ENCODE peak calls at places on chromosomes 2 and 18, in six cellular contexts. N is heart left ventricle, L is foreskin fibroblast, I is stomach, G is GM18507, U is fibroblast of pulmonary artery. Z is an unnamed sample.

GRCh38 chr18:79944746-79945117 is 6.7 kb downstream of the SLC66A2 start:
- DNase-seq in N (no peak), L (no peak), I (peak; percentile 16), G (no peak), U (no peak), Z (peak; percentile 15)

GRCh38 chr18:59742325-59743111 is 45.3 kb upstream of the CCBE1 start:
- DNase-seq in N (peak; percentile 47), L (peak; percentile 83), I (no peak), G (no peak), U (peak; percentile 37), Z (no peak)

GRCh38 chr2:44351088-44351487 is 10.2 kb downstream of the PREPL start:
- DNase-seq in N (no peak), L (peak; percentile 78), I (no peak), G (no peak), U (peak; percentile 17), Z (no peak)

GRCh38 chr18:10265560-10266235 is 188.7 kb upstream of the APCDD1 start:
- DNase-seq in N (no peak), L (peak; percentile 39), I (no peak), G (no peak), U (no peak), Z (no peak)

GRCh38 chr2:55097083-55097461 is 46.8 kb upstream of the RTN4 start:
- DNase-seq in N (no peak), L (peak; percentile 44), I (no peak), G (no peak), U (no peak), Z (no peak)

GRCh38 chr2:207512356-207512755 is 17.4 kb upstream of the CREB1 start:
- DNase-seq in N (no peak), L (no peak), I (no peak), G (no peak), U (no peak), Z (no peak)

GRCh38 chr18:3044931-3045698 is 32.2 kb upstream of the LPIN2 start:
- DNase-seq in N (peak; percentile 37), L (no peak), I (peak; percentile 87), G (no peak), U (no peak), Z (peak; percentile 78)

GRCh38 chr2:1590611-1591460 is 153.5 kb downstream of the PXDN start:
- DNase-seq in N (no peak), L (no peak), I (no peak), G (no peak), U (peak; percentile 74), Z (no peak)

GRCh38 chr2:205471776-205472175 is 210.5 kb upstream of the NRP2 start:
- DNase-seq in N (no peak), L (no peak), I (no peak), G (no peak), U (no peak), Z (no peak)

GRCh38 chr2:24821433-24821891 is 28.2 kb downstream of the CENPO start:
- DNase-seq in N (no peak), L (no peak), I (peak; percentile 17), G (no peak), U (no peak), Z (no peak)

GRCh38 chr2:31386648-31387047 is 27.9 kb downstream of the XDH start:
- DNase-seq in N (no peak), L (peak; percentile 32), I (no peak), G (no peak), U (no peak), Z (no peak)

GRCh38 chr2:169980001-169980400 is 152.7 kb downstream of the UBR3 start:
- DNase-seq in N (no peak), L (no peak), I (no peak), G (no peak), U (peak; percentile 23), Z (no peak)

GRCh38 chr2:162840598-162841246 is 2.2 kb upstream of the KCNH7 start:
- DNase-seq in N (no peak), L (peak; percentile 11), I (peak; percentile 45), G (no peak), U (peak; percentile 87), Z (no peak)

GRCh38 chr2:229392214-229392613 is 121.1 kb upstream of the PID1 start:
- DNase-seq in N (no peak), L (peak; percentile 49), I (no peak), G (no peak), U (peak; percentile 87), Z (no peak)

GRCh38 chr2:67952066-67952465 is 110.7 kb downstream of the C1D start:
- DNase-seq in N (no peak), L (no peak), I (no peak), G (no peak), U (no peak), Z (no peak)

GRCh38 chr2:99648115-99648850 is 158.5 kb upstream of the REV1 start:
- DNase-seq in N (peak; percentile 35), L (no peak), I (no peak), G (no peak), U (no peak), Z (no peak)

GRCh38 chr2:217828336-217828735 is 174.5 kb downstream of the TNS1 start:
- DNase-seq in N (no peak), L (no peak), I (no peak), G (no peak), U (no peak), Z (no peak)

GRCh38 chr18:69205925-69206324 is 194.8 kb upstream of the DOK6 start:
- DNase-seq in N (no peak), L (no peak), I (no peak), G (no peak), U (no peak), Z (no peak)

GRCh38 chr2:231541605-231542509 is 11.6 kb upstream of the NMUR1 start:
- DNase-seq in N (no peak), L (no peak), I (no peak), G (no peak), U (peak; percentile 41), Z (no peak)

GRCh38 chr2:51158236-51158635 is 126.3 kb upstream of the NRXN1 start:
- DNase-seq in N (no peak), L (no peak), I (no peak), G (no peak), U (no peak), Z (no peak)

GRCh38 chr2:147521936-147522335 is 322.9 kb upstream of the ACVR2A start:
- DNase-seq in N (no peak), L (no peak), I (no peak), G (no peak), U (no peak), Z (no peak)

GRCh38 chr2:152506843-152507242 is 171.9 kb downstream of the FMNL2 start:
- DNase-seq in N (no peak), L (no peak), I (no peak), G (no peak), U (peak; percentile 72), Z (no peak)

GRCh38 chr18:34322365-34323289 is 97.9 kb upstream of the NOL4 start:
- DNase-seq in N (no peak), L (peak; percentile 73), I (peak; percentile 59), G (no peak), U (peak; percentile 74), Z (peak; percentile 65)

GRCh38 chr2:241069821-241070281 is 32.2 kb downstream of the MTERF4 start:
- DNase-seq in N (no peak), L (no peak), I (peak; percentile 53), G (no peak), U (no peak), Z (no peak)

GRCh38 chr18:11850821-11851155 is 425 bp upstream of the CHMP1B start:
- DNase-seq in N (no peak), L (no peak), I (no peak), G (no peak), U (no peak), Z (no peak)

GRCh38 chr2:129881786-129882396 is 97.6 kb upstream of the RAB6C start:
- DNase-seq in N (no peak), L (no peak), I (no peak), G (no peak), U (no peak), Z (no peak)

GRCh38 chr2:191946471-191947182 is 99.7 kb upstream of the CAVIN2 start:
- DNase-seq in N (no peak), L (no peak), I (no peak), G (no peak), U (no peak), Z (no peak)

GRCh38 chr18:9135912-9136314 is 668 bp upstream of the ANKRD12 start:
- DNase-seq in N (no peak), L (peak; percentile 62), I (no peak), G (no peak), U (peak; percentile 30), Z (no peak)

GRCh38 chr2:230643576-230644291 is 68.9 kb upstream of the CAB39 start:
- DNase-seq in N (peak; percentile 55), L (no peak), I (peak; percentile 38), G (no peak), U (peak; percentile 12), Z (no peak)

GRCh38 chr18:24246143-24246542 is 107.3 kb downstream of the CABYR start:
- DNase-seq in N (no peak), L (no peak), I (no peak), G (peak; percentile 17), U (no peak), Z (no peak)